ENCODE peak calls at places on chromosomes 2 and 18, in four cellular contexts. D, S, M and Z are unnamed samples.

GRCh38 chr18:72542993-72543361 is 1.2 kb downstream of the CBLN2 start:
- DNase-seq in M (no peak), S (no peak), D (peak; percentile 52), Z (peak; percentile 0)

GRCh38 chr18:23377669-23378469 is 75.2 kb upstream of the RIOK3 start:
- DNase-seq in D (no peak), S (peak; percentile 93), M (peak; percentile 85), Z (peak; percentile 91)

GRCh38 chr18:74604366-74604765 is 6.7 kb downstream of the ZNF407 start:
- DNase-seq in D (no peak), M (no peak), S (no peak), Z (no peak)

GRCh38 chr18:75823376-75823950 is 396.0 kb upstream of the SMIM21 start:
- DNase-seq in D (no peak), M (no peak), S (no peak), Z (no peak)

GRCh38 chr18:25168011-25168410 is 184.0 kb downstream of the ZNF521 start:
- DNase-seq in D (no peak), S (no peak), M (no peak), Z (no peak)

GRCh38 chr2:37156071-37156856 is 516 bp downstream of the EIF2AK2 start:
- DNase-seq in M (peak; percentile 67), D (peak; percentile 7), S (peak; percentile 68), Z (peak; percentile 66)

GRCh38 chr2:160075171-160075570 is 12.8 kb upstream of the PLA2R1 start:
- DNase-seq in M (peak; percentile 92), S (peak; percentile 98), D (no peak), Z (peak; percentile 98)

GRCh38 chr18:28903366-28903765 is 726.4 kb upstream of the CDH2 start:
- DNase-seq in S (peak; percentile 40), D (no peak), M (peak; percentile 11), Z (peak; percentile 54)

GRCh38 chr2:100880730-100881129 is 60.8 kb downstream of the NPAS2 start:
- DNase-seq in M (peak; percentile 40), D (no peak), S (peak; percentile 82), Z (peak; percentile 61)

GRCh38 chr18:48340502-48340901 is 68.7 kb downstream of the ZBTB7C start:
- DNase-seq in S (no peak), M (no peak), D (no peak), Z (no peak)

DNA sequence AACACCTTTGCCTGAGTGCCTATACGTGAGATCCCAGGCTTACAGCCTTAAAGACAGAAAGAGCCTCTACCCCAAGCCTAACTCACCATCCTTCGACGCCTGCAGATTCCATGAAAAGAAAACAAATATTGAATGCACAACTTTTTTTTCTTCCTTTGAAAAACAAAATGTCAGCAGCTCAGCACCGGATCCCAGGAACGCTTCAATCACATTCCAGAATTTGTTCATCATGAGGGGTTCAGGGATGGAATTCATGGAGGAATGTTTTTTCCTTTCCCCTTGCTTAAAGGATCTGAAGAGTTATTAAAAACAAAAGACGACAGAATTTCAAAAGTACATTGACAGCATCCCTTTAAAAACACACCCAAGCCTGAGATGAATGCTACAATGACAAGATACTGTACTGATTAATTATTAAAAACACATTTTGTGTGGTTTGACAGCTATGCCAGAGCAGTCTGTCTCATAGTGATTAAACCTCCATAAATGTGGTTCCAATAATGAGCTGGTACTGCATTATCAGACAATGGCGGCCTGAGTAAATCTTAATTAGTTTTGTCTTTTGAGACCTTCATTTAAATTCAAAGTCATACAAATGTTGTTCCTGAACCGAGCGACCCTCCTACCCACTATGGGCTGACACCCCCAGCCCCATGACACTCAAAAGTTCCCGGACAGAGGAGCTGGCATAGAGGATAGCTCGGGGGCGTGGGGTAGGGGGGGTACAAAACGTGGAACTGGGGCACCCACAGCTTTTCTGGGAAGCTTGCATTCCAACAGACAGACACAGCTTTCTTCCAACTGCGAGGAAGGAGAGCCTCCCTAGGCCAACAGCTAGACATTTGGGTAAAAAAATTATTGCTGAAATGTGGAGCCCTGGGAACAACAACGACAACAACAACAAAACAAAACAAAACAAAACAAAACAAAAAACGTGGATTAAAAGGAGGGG is 227.5 kb downstream of the TTC32 start:
- DNase-seq in D (no peak), M (no peak), S (no peak), Z (no peak)
- H3K4me3 ChIP-seq in D (no peak overlapping the region), M (no peak overlapping the region), S (no peak overlapping the region), Z (no peak overlapping the region)

GRCh38 chr18:56172527-56172926 is 465.9 kb downstream of the TXNL1 start:
- DNase-seq in D (no peak), S (no peak), M (no peak), Z (no peak)
- TF ChIP-seq CTCF in D (no peak), S (no peak), M (no peak), Z (no peak)

DNA sequence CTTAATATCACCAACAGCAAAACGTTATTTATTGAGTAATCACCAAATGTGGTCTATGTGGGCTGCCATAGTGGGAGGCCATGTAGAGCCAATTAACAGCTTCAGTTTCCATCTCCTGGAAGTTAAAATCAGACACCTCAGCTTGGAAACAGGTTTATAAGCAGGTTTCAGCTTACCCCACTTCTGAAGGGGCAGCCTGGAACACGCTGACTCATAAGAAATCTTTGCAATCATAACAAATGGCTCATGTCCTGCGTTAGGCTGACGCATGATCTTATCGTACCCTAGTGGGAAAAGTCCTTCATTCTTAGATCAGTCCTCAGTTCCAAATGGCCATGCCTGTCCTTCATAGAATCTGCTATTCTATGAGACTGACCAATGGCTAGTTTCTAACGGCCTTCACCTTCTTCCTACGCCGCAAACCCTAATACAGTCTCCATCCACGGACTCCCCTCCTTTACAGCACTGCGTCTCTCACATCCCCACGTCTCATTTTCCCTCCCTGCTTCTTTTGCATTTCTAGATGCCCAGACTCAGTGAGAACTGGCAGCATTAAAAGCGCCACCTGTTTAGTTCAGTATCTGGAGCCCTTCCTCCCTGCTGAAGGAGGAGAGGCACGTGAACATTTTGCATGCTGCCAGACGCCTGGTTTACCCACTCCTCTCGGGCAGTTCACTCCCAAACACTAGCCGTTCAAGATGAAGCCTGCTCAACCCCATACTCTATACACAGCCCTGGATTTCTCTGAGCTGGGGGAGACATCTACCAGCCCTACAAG is 24.2 kb upstream of the BZW1 start:
- DNase-seq in M (peak; percentile 92), S (peak; percentile 97), D (no peak), Z (peak; percentile 93)
- H3K4me3 ChIP-seq in M (no peak overlapping the region), S (no peak overlapping the region), D (no peak overlapping the region), Z (no peak overlapping the region)

GRCh38 chr18:35376742-35377695 is at the start of gene ZNF396:
- DNase-seq in S (peak; percentile 48), M (peak; percentile 72), D (peak; percentile 82), Z (peak; percentile 62)
- TF ChIP-seq CTCF in S (no peak), M (no peak), D (no peak), Z (no peak)

GRCh38 chr2:80454628-80455027 is 150.1 kb upstream of the LRRTM1 start:
- DNase-seq in D (no peak), M (no peak), S (no peak), Z (no peak)

GRCh38 chr2:80461505-80462197 is 157.1 kb upstream of the LRRTM1 start:
- DNase-seq in S (no peak), D (peak; percentile 45), M (no peak), Z (no peak)

GRCh38 chr2:80462654-80463053 is 158.1 kb upstream of the LRRTM1 start:
- DNase-seq in M (no peak), S (no peak), D (no peak), Z (no peak)

GRCh38 chr2:80464275-80464674 is 159.7 kb upstream of the LRRTM1 start:
- DNase-seq in D (no peak), M (no peak), S (no peak), Z (no peak)

DNA sequence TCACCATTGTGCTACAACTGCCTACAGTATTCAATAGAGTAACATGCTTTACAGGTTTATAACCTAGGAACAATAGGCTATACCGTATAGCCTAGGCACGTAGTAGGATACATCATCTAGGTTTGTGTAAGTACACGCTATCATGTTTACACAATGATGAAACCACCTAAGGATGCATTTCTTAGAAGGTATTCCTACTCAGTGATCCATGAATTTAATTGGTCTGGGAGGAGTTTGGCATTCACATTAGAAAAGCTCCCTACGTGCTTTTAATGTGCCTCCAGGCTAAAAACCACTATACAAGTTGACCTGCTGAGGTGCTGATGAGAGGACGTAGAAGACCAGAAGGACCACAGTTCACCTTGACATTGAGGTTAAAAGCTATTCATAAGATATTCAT is 154.5 kb upstream of the LRRTM1 start:
- DNase-seq in M (no peak), S (no peak), D (no peak), Z (no peak)
- H3K4me3 ChIP-seq in M (no peak overlapping the region), S (no peak overlapping the region), D (no peak overlapping the region), Z (no peak overlapping the region)

GRCh38 chr2:50402654-50402960 is 629.3 kb downstream of the NRXN1 start:
- DNase-seq in D (no peak), S (no peak), M (no peak), Z (no peak)
- TF ChIP-seq CTCF in D (no peak), S (no peak), M (no peak), Z (no peak)

GRCh38 chr2:239303711-239304532 is 96.9 kb downstream of the HDAC4 start:
- DNase-seq in M (no peak), S (no peak), D (peak; percentile 32), Z (no peak)
- H3K4me3 ChIP-seq in M (no peak overlapping the region), S (no peak overlapping the region), D (no peak overlapping the region), Z (no peak overlapping the region)